ENCODE peak calls at places on chromosomes 16 and 17, in seven cellular contexts. U, M, J, B, C, K and Z are unnamed samples.

GRCh38 chr17:41519501-41520224 is 973 bp upstream of the KRT15 start:
- DNase-seq in U (no peak), M (peak; percentile 87), J (no peak), B (peak; percentile 97), C (no peak), K (no peak), Z (no peak)

GRCh38 chr17:68346448-68346847 is 55.2 kb downstream of the ARSG start:
- DNase-seq in U (no peak), M (no peak), J (peak; percentile 28), B (no peak), C (no peak), K (peak; percentile 80), Z (no peak)

GRCh38 chr17:8222380-8222629 is 11.9 kb upstream of the AURKB start:
- DNase-seq in U (no peak), M (no peak), J (no peak), B (no peak), C (no peak), K (no peak), Z (no peak)

GRCh38 chr16:31502981-31503380 is 5.2 kb downstream of the RUSF1 start:
- DNase-seq in U (peak; percentile 25), M (no peak), J (no peak), B (no peak), C (peak; percentile 61), K (no peak), Z (no peak)

GRCh38 chr16:27918755-27919154 is 144.8 kb downstream of the GSG1L start:
- DNase-seq in U (no peak), M (no peak), J (no peak), B (no peak), C (no peak), K (no peak), Z (no peak)

GRCh38 chr16:81610144-81610842 is 165.7 kb downstream of the CMIP start:
- DNase-seq in U (peak; percentile 75), M (no peak), J (no peak), B (no peak), C (peak; percentile 83), K (no peak), Z (no peak)

GRCh38 chr16:57064995-57065394 is 27.4 kb upstream of the CPNE2 start:
- DNase-seq in U (no peak), M (no peak), J (no peak), B (no peak), C (no peak), K (no peak), Z (no peak)

GRCh38 chr17:4161179-4161559 is 18.2 kb downstream of the CYB5D2 start:
- DNase-seq in U (peak; percentile 89), M (peak; percentile 93), J (no peak), B (no peak), C (peak; percentile 82), K (no peak), Z (peak; percentile 75)

GRCh38 chr17:7307686-7308624 is 527 bp downstream of the EIF5A start:
- DNase-seq in U (peak; percentile 41), M (no peak), J (no peak), B (no peak), C (no peak), K (peak; percentile 51), Z (no peak)

GRCh38 chr16:56279132-56279531 is 87.8 kb downstream of the GNAO1 start:
- DNase-seq in U (no peak), M (peak; percentile 4), J (peak; percentile 13), B (no peak), C (no peak), K (peak; percentile 59), Z (no peak)

GRCh38 chr17:77143306-77143705 is 2.5 kb downstream of the SEC14L1 start:
- DNase-seq in U (no peak), M (no peak), J (no peak), B (no peak), C (no peak), K (no peak), Z (no peak)

GRCh38 chr16:86869288-86870022 is 291.1 kb downstream of the FOXL1 start:
- DNase-seq in U (no peak), M (no peak), J (no peak), B (no peak), C (no peak), K (no peak), Z (no peak)

GRCh38 chr17:47837401-47838039 is 3.6 kb downstream of the SCRN2 start:
- DNase-seq in U (peak; percentile 46), M (no peak), J (no peak), B (no peak), C (peak; percentile 46), K (no peak), Z (no peak)

GRCh38 chr17:38745545-38745944 is 2.6 kb downstream of the PCGF2 start:
- DNase-seq in U (no peak), M (no peak), J (no peak), B (no peak), C (no peak), K (no peak), Z (no peak)

GRCh38 chr16:70680495-70681381 is 5.1 kb downstream of the MTSS2 start:
- DNase-seq in U (no peak), M (no peak), J (no peak), B (no peak), C (no peak), K (no peak), Z (no peak)

GRCh38 chr16:17318200-17318599 is 152.6 kb downstream of the XYLT1 start:
- DNase-seq in U (peak; percentile 58), M (no peak), J (no peak), B (no peak), C (peak; percentile 65), K (no peak), Z (no peak)

GRCh38 chr16:54176376-54176901 is 110.1 kb downstream of the IRX3 start:
- DNase-seq in U (peak; percentile 18), M (no peak), J (no peak), B (no peak), C (no peak), K (no peak), Z (no peak)

GRCh38 chr16:714558-715447 is at the start of gene METRN:
- DNase-seq in U (peak; percentile 76), M (peak; percentile 47), J (peak; percentile 72), B (peak; percentile 30), C (peak; percentile 86), K (peak; percentile 94), Z (peak; percentile 86)

GRCh38 chr17:45440161-45440859 is 7.6 kb upstream of the ARHGAP27 start:
- DNase-seq in U (peak; percentile 36), M (peak; percentile 81), J (no peak), B (no peak), C (peak; percentile 6), K (no peak), Z (no peak)

GRCh38 chr16:85027349-85027967 is at the start of gene KIAA0513:
- DNase-seq in U (peak; percentile 93), M (peak; percentile 68), J (peak; percentile 95), B (peak; percentile 81), C (peak; percentile 93), K (peak; percentile 96), Z (peak; percentile 81)

GRCh38 chr16:77297996-77298637 is 98.9 kb downstream of the SYCE1L start:
- DNase-seq in U (no peak), M (peak; percentile 28), J (no peak), B (no peak), C (peak; percentile 49), K (no peak), Z (no peak)

GRCh38 chr16:21265104-21265825 is 12.8 kb downstream of the CRYM start:
- DNase-seq in U (no peak), M (no peak), J (no peak), B (no peak), C (no peak), K (no peak), Z (no peak)

GRCh38 chr17:50279181-50279526 is 4.9 kb downstream of the TMEM92 start:
- DNase-seq in U (no peak), M (peak; percentile 49), J (no peak), B (no peak), C (no peak), K (no peak), Z (no peak)

GRCh38 chr17:83125515-83126274 is 46.3 kb downstream of the METRNL start:
- DNase-seq in U (no peak), M (no peak), J (no peak), B (no peak), C (no peak), K (no peak), Z (no peak)

GRCh38 chr16:62967606-62968005 is 931.4 kb upstream of the CDH8 start:
- DNase-seq in U (no peak), M (peak; percentile 32), J (no peak), B (no peak), C (no peak), K (no peak), Z (no peak)

GRCh38 chr17:80838381-80839345 is 153.0 kb upstream of the CHMP6 start:
- DNase-seq in U (no peak), M (no peak), J (no peak), B (peak; percentile 14), C (no peak), K (no peak), Z (no peak)

GRCh38 chr17:9054611-9055010 is 33.3 kb downstream of the NTN1 start:
- DNase-seq in U (no peak), M (no peak), J (no peak), B (no peak), C (no peak), K (no peak), Z (no peak)

GRCh38 chr17:21676281-21677111 is 15.8 kb upstream of the KCNJ18 start:
- DNase-seq in U (no peak), M (no peak), J (no peak), B (no peak), C (no peak), K (no peak), Z (no peak)